ENCODE peak calls at places on chromosomes 7 and 10, in four cellular contexts. Y is GM23248, M is AG04450, Z is ovary. G is an unnamed sample.

GRCh38 chr7:101938115-101938514 is 120.7 kb downstream of the CUX1 start:
- DNase-seq in M (no peak), Z (no peak), Y (no peak), G (no peak)

GRCh38 chr7:128148676-128149075 is 92.4 kb upstream of the LEP start:
- DNase-seq in Y (no peak), M (no peak), Z (no peak), G (no peak)

GRCh38 chr10:79238606-79239005 is 108.7 kb upstream of the PPIF start:
- DNase-seq in Y (peak), Z (no peak), M (no peak), G (no peak)

GRCh38 chr7:917255-918117 is 37.0 kb downstream of the ADAP1 start:
- DNase-seq in Z (peak), Y (no peak), M (no peak), G (no peak)

GRCh38 chr10:88471909-88472308 is 111.2 kb downstream of the RNLS start:
- DNase-seq in M (no peak), Y (no peak), Z (no peak), G (no peak)

GRCh38 chr10:118356628-118357027 is 14.5 kb upstream of the FAM204A start:
- DNase-seq in Y (no peak), M (no peak), Z (no peak), G (no peak)

GRCh38 chr10:79112898-79113431 is 44.2 kb downstream of the ZMIZ1 start:
- DNase-seq in Z (peak), M (no peak), Y (peak), G (peak)

GRCh38 chr7:79063019-79063698 is 390.3 kb downstream of the MAGI2 start:
- DNase-seq in Y (peak), Z (no peak), M (no peak), G (no peak)

GRCh38 chr10:14468022-14468421 is 137.3 kb upstream of the FRMD4A start:
- DNase-seq in Y (peak), Z (no peak), M (no peak), G (no peak)

GRCh38 chr10:63241898-63242297 is 108.8 kb downstream of the NRBF2 start:
- DNase-seq in Y (no peak), Z (no peak), M (no peak), G (no peak)
- H3K27ac ChIP-seq in Y (no peak), Z (no peak), M (no peak), G (no peak)

GRCh38 chr7:130956417-130957139 is 222.6 kb upstream of the KLF14 start:
- DNase-seq in M (no peak), Z (no peak), Y (peak), G (no peak)
- H3K27ac ChIP-seq in M (peak), Z (no peak), Y (peak), G (no peak)

GRCh38 chr10:26903818-26904217 is 43.1 kb upstream of the ABI1 start:
- DNase-seq in M (no peak), Z (no peak), Y (no peak), G (no peak)
- H3K27ac ChIP-seq in M (no peak), Z (no peak), Y (no peak), G (no peak)

GRCh38 chr7:30173058-30173897 is 38.5 kb downstream of the MTURN start:
- DNase-seq in M (peak), Z (peak), Y (peak), G (peak)

GRCh38 chr7:30170460-30171197 is 35.8 kb downstream of the MTURN start:
- DNase-seq in Y (peak), Z (no peak), M (no peak), G (no peak)

GRCh38 chr7:30172451-30172850 is 37.7 kb downstream of the MTURN start:
- DNase-seq in Y (peak), Z (no peak), M (no peak), G (no peak)

GRCh38 chr7:30169585-30169978 is 34.8 kb downstream of the MTURN start:
- DNase-seq in Y (peak), Z (no peak), M (no peak), G (no peak)

GRCh38 chr7:30171753-30172447 is 37.1 kb downstream of the MTURN start:
- DNase-seq in Y (peak), M (no peak), Z (no peak), G (no peak)
- H3K27ac ChIP-seq in Y (peak), M (no peak), Z (no peak), G (no peak)

DNA sequence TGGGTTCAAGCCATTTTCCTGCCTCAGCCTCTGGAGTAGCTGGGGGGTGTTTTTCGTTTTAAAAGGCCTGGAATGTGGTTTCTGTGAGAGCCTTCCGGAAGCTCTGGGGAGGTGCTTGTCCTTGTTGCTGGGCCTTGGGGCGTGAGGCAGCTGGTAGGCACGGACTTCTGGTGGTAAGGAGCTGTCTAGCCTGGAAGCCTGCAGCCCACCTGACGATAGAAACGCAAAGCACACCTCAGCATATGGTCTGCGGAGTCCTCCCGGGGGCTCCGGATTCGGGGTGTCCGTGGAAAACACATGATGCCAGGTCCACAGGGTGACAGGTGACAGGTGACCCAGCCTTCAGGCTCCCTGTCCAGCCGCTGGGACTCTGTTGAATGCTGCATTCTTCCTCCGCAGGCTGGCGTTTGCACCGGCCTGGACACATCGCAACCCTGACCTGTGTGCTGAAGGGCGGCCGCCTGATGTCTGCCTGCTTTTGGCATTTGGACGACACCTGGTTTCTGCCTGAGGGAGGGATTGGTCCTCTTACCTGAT is 37.3 kb downstream of the INPP5A start:
- DNase-seq in Z (no peak), M (no peak), Y (no peak), G (peak)
- H3K27ac ChIP-seq in Z (no peak), M (no peak), Y (no peak), G (peak)

GRCh38 chr10:93572606-93573005 is 6.1 kb downstream of the FFAR4 start:
- DNase-seq in Z (no peak), Y (no peak), M (no peak), G (no peak)
- H3K27ac ChIP-seq in Z (no peak), Y (no peak), M (no peak), G (no peak)

DNA sequence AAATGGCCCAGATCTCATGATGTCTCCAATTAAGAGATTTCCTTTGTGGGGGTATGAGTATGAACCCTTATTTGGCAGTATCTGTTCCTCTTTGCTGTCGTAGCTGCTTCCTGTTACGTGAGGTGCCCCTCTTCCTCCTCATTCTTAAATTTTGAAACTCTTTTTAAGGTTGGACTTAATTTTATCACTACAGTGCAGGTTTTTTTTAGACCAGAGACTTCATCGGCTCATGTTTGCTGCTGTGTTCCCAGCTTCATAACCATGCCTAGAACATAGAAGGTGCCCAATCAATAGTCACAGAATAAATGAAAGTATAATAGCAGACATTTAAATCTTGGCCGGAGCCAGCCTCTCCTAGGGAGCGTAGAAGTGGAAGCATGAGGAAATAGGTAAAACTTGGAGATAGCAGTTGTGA is 2.4 kb downstream of the MIOS start:
- DNase-seq in Z (no peak), Y (no peak), M (no peak), G (no peak)
- H3K27ac ChIP-seq in Z (no peak), Y (no peak), M (no peak), G (no peak)

GRCh38 chr10:103124420-103125096 is 68.5 kb downstream of the NT5C2 start:
- DNase-seq in Y (no peak), M (no peak), Z (no peak), G (no peak)

GRCh38 chr10:103123282-103124033 is 69.6 kb downstream of the NT5C2 start:
- DNase-seq in Z (no peak), Y (no peak), M (no peak), G (no peak)

GRCh38 chr10:103117247-103117646 is 75.8 kb downstream of the NT5C2 start:
- DNase-seq in Y (no peak), Z (no peak), M (no peak), G (no peak)

GRCh38 chr10:103120977-103121735 is 71.9 kb downstream of the NT5C2 start:
- DNase-seq in M (no peak), Y (peak), Z (no peak), G (no peak)

DNA sequence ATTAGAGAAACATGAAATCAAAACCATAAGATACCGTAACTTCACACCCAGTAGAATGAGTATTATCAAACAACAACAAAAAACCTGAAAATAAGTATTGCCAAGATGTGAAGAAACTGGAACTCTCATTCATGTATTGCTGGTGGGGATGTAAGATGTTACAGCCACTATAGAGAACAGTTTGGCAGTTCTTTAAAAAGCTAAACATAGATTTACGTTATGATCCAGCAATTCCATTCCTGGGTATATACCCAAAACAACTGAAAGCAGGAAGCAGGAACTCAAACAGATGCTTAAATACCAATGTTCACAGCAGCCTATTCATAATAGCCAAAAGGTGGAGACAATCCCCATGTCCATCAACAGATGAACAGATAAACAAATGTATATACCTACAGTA is 72.5 kb downstream of the NT5C2 start:
- DNase-seq in M (no peak), Y (no peak), Z (no peak), G (no peak)
- H3K27ac ChIP-seq in M (no peak), Y (no peak), Z (no peak), G (no peak)

GRCh38 chr10:43402176-43402575 is 6.8 kb downstream of the HNRNPF start:
- DNase-seq in Z (no peak), M (no peak), Y (no peak), G (no peak)
- H3K27ac ChIP-seq in Z (no peak), M (no peak), Y (peak), G (no peak)